ENCODE peak calls at places on chromosomes 6 and 20, in five cellular contexts. P is fibroblast of lung, F is germinal center, T is foreskin fibroblast, O is coronary artery. N is an unnamed sample.
A peak's percentile ranks its signal among the peaks of the same experiment; 100 is the strongest.

GRCh38 chr20:16528078-16528477 is 45.2 kb downstream of the KIF16B start:
- DNase-seq in T (peak; percentile 57), O (no peak), P (peak; percentile 95), F (no peak), N (no peak)

GRCh38 chr6:40779399-40779798 is 192.2 kb upstream of the LRFN2 start:
- DNase-seq in O (no peak), F (no peak), P (peak; percentile 38), T (peak; percentile 87), N (no peak)

GRCh38 chr6:11236351-11236750 is 3.9 kb upstream of the NEDD9 start:
- DNase-seq in P (no peak), T (peak; percentile 42), F (no peak), O (no peak), N (no peak)

GRCh38 chr6:132401120-132401940 is at the start of gene MOXD1:
- DNase-seq in P (peak; percentile 47), O (no peak), T (peak; percentile 73), F (peak; percentile 68), N (no peak)

GRCh38 chr6:116335612-116336011 is 35.1 kb upstream of the DSE start:
- DNase-seq in P (no peak), F (no peak), O (no peak), T (no peak), N (no peak)

GRCh38 chr6:116292553-116292952 is 12.8 kb upstream of the TSPYL1 start:
- DNase-seq in F (no peak), P (no peak), O (no peak), T (no peak), N (no peak)

GRCh38 chr6:148535976-148536375 is 193.3 kb downstream of the SASH1 start:
- DNase-seq in F (no peak), P (peak; percentile 52), T (peak; percentile 92), O (no peak), N (no peak)

GRCh38 chr6:163706688-163707087 is 292.2 kb downstream of the QKI start:
- DNase-seq in F (no peak), T (no peak), O (no peak), P (no peak), N (no peak)

GRCh38 chr6:37122861-37123260 is 47.1 kb upstream of the PIM1 start:
- DNase-seq in P (no peak), O (no peak), F (no peak), T (no peak), N (no peak)

GRCh38 chr20:23446505-23446904 is 6.2 kb downstream of the CST11 start:
- DNase-seq in P (peak; percentile 28), T (no peak), O (no peak), F (no peak), N (no peak)

GRCh38 chr6:140107216-140107615 is 732.8 kb upstream of the CITED2 start:
- DNase-seq in P (no peak), O (no peak), F (no peak), T (no peak), N (peak; percentile 65)

GRCh38 chr6:119590066-119590465 is 240.5 kb upstream of the MAN1A1 start:
- DNase-seq in P (no peak), F (no peak), O (no peak), T (no peak), N (no peak)

GRCh38 chr6:127297502-127298070 is 30.9 kb downstream of the RNF146 start:
- DNase-seq in P (no peak), T (no peak), O (no peak), F (no peak), N (no peak)

GRCh38 chr6:10403385-10404106 is 11.3 kb downstream of the TFAP2A start:
- DNase-seq in F (no peak), T (peak; percentile 75), O (no peak), P (peak; percentile 36), N (no peak)

GRCh38 chr6:13262302-13263006 is 65.9 kb downstream of the TBC1D7 start:
- DNase-seq in O (no peak), F (no peak), P (no peak), T (peak; percentile 29), N (no peak)

GRCh38 chr6:100427452-100427851 is 37.3 kb downstream of the SIM1 start:
- DNase-seq in T (no peak), P (no peak), F (no peak), O (no peak), N (no peak)

GRCh38 chr6:5128351-5128750 is 43.2 kb downstream of the PPP1R3G start:
- DNase-seq in O (no peak), P (no peak), T (no peak), F (no peak), N (no peak)

GRCh38 chr20:63937596-63937995 is 18.6 kb downstream of the UCKL1 start:
- DNase-seq in F (no peak), P (no peak), O (no peak), T (no peak), N (no peak)

GRCh38 chr20:57317316-57317788 is 12.3 kb upstream of the SPO11 start:
- DNase-seq in P (no peak), F (no peak), T (no peak), O (no peak), N (no peak)

GRCh38 chr20:16209826-16210365 is 363.4 kb downstream of the KIF16B start:
- DNase-seq in F (no peak), O (no peak), T (no peak), P (no peak), N (no peak)

GRCh38 chr6:4401408-4402367 is 266.3 kb upstream of the ECI2 start:
- DNase-seq in O (no peak), F (no peak), T (no peak), P (peak; percentile 66), N (no peak)

GRCh38 chr6:104537872-104538271 is 321.8 kb downstream of the HACE1 start:
- DNase-seq in P (no peak), T (no peak), O (no peak), F (no peak), N (no peak)

GRCh38 chr6:10951675-10952282 is 64.9 kb downstream of the SYCP2L start:
- DNase-seq in P (peak; percentile 73), T (peak; percentile 20), F (peak; percentile 14), O (no peak), N (no peak)

GRCh38 chr6:141988954-141989705 is 143.6 kb upstream of the GJE1 start:
- DNase-seq in O (no peak), P (peak; percentile 82), F (peak; percentile 7), T (peak; percentile 78), N (peak; percentile 28)

GRCh38 chr6:35786810-35787209 is 6.0 kb downstream of the CLPSL1 start:
- DNase-seq in F (no peak), P (no peak), O (no peak), T (no peak), N (no peak)

GRCh38 chr6:169188051-169188863 is 65.4 kb downstream of the THBS2 start:
- DNase-seq in T (peak; percentile 82), F (no peak), O (no peak), P (peak; percentile 94), N (no peak)

GRCh38 chr6:32182617-32183016 is 1.4 kb downstream of the AGER start:
- DNase-seq in P (no peak), O (no peak), T (no peak), F (no peak), N (no peak)

GRCh38 chr20:56440346-56441007 is 27.9 kb upstream of the RTF2 start:
- DNase-seq in O (no peak), F (no peak), P (no peak), T (no peak), N (no peak)

GRCh38 chr6:41697902-41698349 is 37.5 kb downstream of the TFEB start:
- DNase-seq in T (no peak), P (peak; percentile 33), O (no peak), F (no peak), N (no peak)

GRCh38 chr20:57202309-57202708 is 64.1 kb downstream of the BMP7 start:
- DNase-seq in F (no peak), O (no peak), T (no peak), P (no peak), N (no peak)

GRCh38 chr6:11414564-11414963 is 123.0 kb upstream of the TMEM170B start:
- DNase-seq in P (no peak), F (no peak), T (no peak), O (no peak), N (no peak)

GRCh38 chr6:152299336-152299735 is 337.8 kb downstream of the SYNE1 start:
- DNase-seq in P (no peak), F (peak; percentile 15), T (no peak), O (no peak), N (no peak)

GRCh38 chr6:12602951-12603710 is 113.4 kb upstream of the PHACTR1 start:
- DNase-seq in P (peak; percentile 62), F (no peak), O (no peak), T (peak; percentile 50), N (no peak)

GRCh38 chr20:13510837-13511488 is 127.8 kb downstream of the TASP1 start:
- DNase-seq in F (no peak), T (no peak), O (no peak), P (no peak), N (no peak)

GRCh38 chr6:112233864-112234263 is 20.5 kb downstream of the LAMA4 start:
- DNase-seq in F (no peak), O (no peak), T (peak; percentile 85), P (peak; percentile 97), N (no peak)

GRCh38 chr6:166556871-166557322 is 29.6 kb downstream of the RAMACL start:
- DNase-seq in P (peak; percentile 92), T (peak; percentile 82), F (peak; percentile 7), O (peak; percentile 94), N (no peak)

GRCh38 chr20:37888641-37889040 is 14.3 kb upstream of the VSTM2L start:
- DNase-seq in O (no peak), F (no peak), T (no peak), P (no peak), N (no peak)

GRCh38 chr20:11235058-11235457 is 561.3 kb upstream of the JAG1 start:
- DNase-seq in T (peak; percentile 42), P (peak; percentile 28), O (no peak), F (no peak), N (no peak)

GRCh38 chr6:3329491-3330051 is 70.8 kb downstream of the PSMG4 start:
- DNase-seq in P (no peak), F (no peak), O (no peak), T (no peak), N (no peak)

N was measured in SK-N-MC.